ENCODE peak calls at places on chromosome 4, in four cellular contexts. A is Calu3, K is endothelial cell, U is left cardiac atrium. X is an unnamed sample.
A peak's percentile ranks its signal among the peaks of the same experiment; 100 is the strongest.

GRCh38 chr4:76639292-76639691 is 204.3 kb downstream of the SHROOM3 start:
- DNase-seq in A (no peak), U (no peak), K (no peak), X (no peak)

GRCh38 chr4:15938182-15938581 is 358 bp downstream of the FGFBP1 start:
- DNase-seq in A (peak; percentile 58), U (no peak), K (no peak), X (no peak)

GRCh38 chr4:75653845-75654503 is 19.2 kb downstream of the G3BP2 start:
- DNase-seq in U (no peak), K (peak; percentile 18), A (no peak), X (no peak)

GRCh38 chr4:26069218-26069617 is 155.2 kb downstream of the SMIM20 start:
- DNase-seq in U (no peak), A (no peak), K (peak; percentile 16), X (peak; percentile 78)

GRCh38 chr4:169416997-169417396 is 146.2 kb upstream of the SH3RF1 start:
- DNase-seq in U (no peak), K (no peak), A (no peak), X (no peak)

GRCh38 chr4:138561276-138561880 is 319.2 kb upstream of the SLC7A11 start:
- DNase-seq in U (no peak), A (no peak), K (no peak), X (no peak)

GRCh38 chr4:145289403-145290076 is 109.2 kb upstream of the OTUD4 start:
- DNase-seq in K (no peak), A (no peak), U (no peak), X (no peak)

GRCh38 chr4:48902266-48902665 is 4.3 kb downstream of the OCIAD2 start:
- DNase-seq in U (no peak), K (no peak), A (no peak), X (no peak)

GRCh38 chr4:113355550-113356371 is 306.3 kb downstream of the ANK2 start:
- DNase-seq in A (peak; percentile 24), K (no peak), U (peak; percentile 53), X (peak; percentile 84)

GRCh38 chr4:176066757-176067156 is 1.1 kb downstream of the WDR17 start:
- DNase-seq in A (no peak), K (no peak), U (no peak), X (no peak)

GRCh38 chr4:183989931-183990330 is 84.8 kb downstream of the STOX2 start:
- DNase-seq in A (no peak), K (no peak), U (no peak), X (no peak)

GRCh38 chr4:187415227-187415626 is 580.3 kb upstream of the ZFP42 start:
- DNase-seq in K (no peak), A (no peak), U (no peak), X (peak; percentile 1)

GRCh38 chr4:85658766-85659439 is 184.0 kb downstream of the ARHGAP24 start:
- DNase-seq in A (no peak), K (no peak), U (no peak), X (no peak)

GRCh38 chr4:122639181-122639580 is 18.3 kb upstream of the IL21 start:
- DNase-seq in U (no peak), A (peak; percentile 20), K (no peak), X (no peak)